ENCODE peak calls at places on chromosomes 3 and 15, in seven cellular contexts. N is stromal cell of bone marrow; P is activated CD8-positive, alpha-beta memory T cell treated with anti-CD3 and anti-CD28 coated beads, Interleukin-2, amount 10 ng/mL, durations not matched to agents 7 days and 5 days; J is astrocyte of the spinal cord; Q is endothelial cell; F is COR-L47; Y is CD8-positive, alpha-beta memory T cell. T is an unnamed sample.

GRCh38 chr3:13077431-13078157 is 4.4 kb upstream of the IQSEC1 start:
- DNase-seq in N (peak; percentile 25), P (no peak), Q (no peak), Y (no peak), F (peak; percentile 69), J (no peak), T (peak; percentile 85)

GRCh38 chr15:30882861-30883433 is 20.8 kb upstream of the FAN1 start:
- DNase-seq in N (no peak), P (peak; percentile 44), F (no peak), J (no peak), Y (no peak), Q (no peak), T (no peak)

GRCh38 chr3:177499779-177500423 is 302.6 kb upstream of the TBL1XR1 start:
- DNase-seq in Y (no peak), P (no peak), Q (no peak), N (no peak), J (no peak), F (no peak), T (no peak)

GRCh38 chr15:59501531-59502113 is 63.6 kb downstream of the FAM81A start:
- DNase-seq in N (peak; percentile 18), J (peak; percentile 47), Q (peak; percentile 68), P (peak; percentile 50), F (peak; percentile 35), Y (no peak), T (no peak)

GRCh38 chr3:10008588-10009344 is 17.5 kb upstream of the FANCD2 start:
- DNase-seq in J (peak; percentile 62), N (no peak), P (peak; percentile 85), Q (peak; percentile 82), F (peak; percentile 1), Y (peak; percentile 86), T (peak; percentile 37)

GRCh38 chr3:66747251-66747650 is 246.4 kb upstream of the LRIG1 start:
- DNase-seq in F (no peak), N (no peak), J (no peak), Y (no peak), Q (no peak), P (no peak), T (no peak)

GRCh38 chr3:107675233-107675900 is 152.6 kb downstream of the BBX start:
- DNase-seq in N (no peak), Y (no peak), F (no peak), P (no peak), J (no peak), Q (no peak), T (no peak)

GRCh38 chr15:81242778-81243177 is 46.1 kb downstream of the IL16 start:
- DNase-seq in Q (no peak), N (no peak), Y (no peak), J (no peak), P (no peak), F (no peak), T (no peak)

GRCh38 chr15:83653639-83654378 is at the start of gene ADAMTSL3:
- DNase-seq in Y (no peak), Q (peak; percentile 56), F (no peak), J (peak; percentile 11), P (no peak), N (peak; percentile 31), T (no peak)

GRCh38 chr15:44034334-44034733 is 160.7 kb downstream of the FRMD5 start:
- DNase-seq in Y (no peak), N (no peak), Q (no peak), F (no peak), J (no peak), P (no peak), T (no peak)

GRCh38 chr3:109926376-109926775 is 589.0 kb upstream of the DPPA4 start:
- DNase-seq in P (no peak), F (no peak), J (no peak), Y (no peak), Q (no peak), N (no peak), T (no peak)

GRCh38 chr3:136929984-136930671 is 27.7 kb upstream of the IL20RB start:
- DNase-seq in J (peak; percentile 15), N (peak; percentile 22), Q (no peak), Y (no peak), P (no peak), F (no peak), T (no peak)

GRCh38 chr15:32657198-32657886 is 15.8 kb downstream of the SCG5 start:
- DNase-seq in F (no peak), Q (no peak), Y (no peak), J (peak; percentile 19), P (no peak), N (no peak), T (no peak)

GRCh38 chr3:72187131-72187530 is 402.2 kb upstream of the PROK2 start:
- DNase-seq in J (no peak), N (no peak), F (no peak), Q (no peak), P (no peak), Y (no peak), T (no peak)

GRCh38 chr15:37112171-37112570 is 11.8 kb upstream of the MEIS2 start:
- DNase-seq in Y (no peak), P (no peak), N (no peak), F (no peak), J (no peak), Q (no peak), T (no peak)

GRCh38 chr15:49715213-49715612 is 94.4 kb downstream of the DTWD1 start:
- DNase-seq in P (no peak), N (no peak), F (no peak), Y (no peak), J (no peak), Q (no peak), T (no peak)

GRCh38 chr3:112807685-112808084 is 39.0 kb downstream of the CD200R1L start:
- DNase-seq in N (no peak), F (no peak), P (no peak), Y (no peak), J (no peak), Q (no peak), T (no peak)

GRCh38 chr3:170703121-170703588 is 117.3 kb upstream of the SLC7A14 start:
- DNase-seq in Q (no peak), N (peak; percentile 84), F (no peak), J (peak; percentile 89), Y (no peak), P (no peak), T (no peak)

GRCh38 chr3:197718904-197719303 is 17.8 kb downstream of the RUBCN start:
- DNase-seq in Q (no peak), Y (no peak), P (no peak), F (no peak), N (peak; percentile 45), J (peak; percentile 88), T (no peak)

GRCh38 chr15:36996121-36996520 is 104.2 kb downstream of the MEIS2 start:
- DNase-seq in N (no peak), Q (no peak), J (no peak), F (no peak), Y (no peak), P (no peak), T (no peak)

GRCh38 chr3:129919806-129920205 is 26.3 kb upstream of the TMCC1 start:
- DNase-seq in J (no peak), P (no peak), F (no peak), N (no peak), Q (no peak), Y (no peak), T (no peak)

GRCh38 chr3:111831840-111832239 is 27.2 kb upstream of the PHLDB2 start:
- DNase-seq in Y (no peak), Q (no peak), N (peak; percentile 28), J (peak; percentile 74), P (peak; percentile 73), F (no peak), T (no peak)

GRCh38 chr15:70091649-70092461 is 5.9 kb downstream of the TLE3 start:
- DNase-seq in F (peak; percentile 23), J (no peak), N (no peak), Q (no peak), P (peak; percentile 85), Y (peak; percentile 45), T (peak; percentile 65)

GRCh38 chr3:140546649-140547048 is 131.2 kb upstream of the TRIM42 start:
- DNase-seq in Q (no peak), F (peak; percentile 37), N (no peak), P (no peak), J (no peak), Y (no peak), T (peak; percentile 9)

GRCh38 chr15:98785408-98785795 is 137.1 kb downstream of the IGF1R start:
- DNase-seq in N (no peak), P (no peak), F (no peak), Q (no peak), Y (no peak), J (no peak), T (no peak)

GRCh38 chr3:54537506-54537905 is 390.4 kb downstream of the LRTM1 start:
- DNase-seq in Y (no peak), P (no peak), N (no peak), F (no peak), J (no peak), Q (no peak), T (no peak)

GRCh38 chr3:137524751-137525150 is 239.4 kb upstream of the SOX14 start:
- DNase-seq in F (no peak), N (no peak), P (no peak), Q (no peak), J (no peak), Y (no peak), T (no peak)

GRCh38 chr3:146189519-146190173 is 28.7 kb upstream of the PLOD2 start:
- DNase-seq in F (peak; percentile 55), Y (no peak), P (no peak), N (peak; percentile 49), J (peak; percentile 59), Q (peak; percentile 29), T (peak; percentile 10)

GRCh38 chr3:148333091-148333490 is 364.6 kb upstream of the AGTR1 start:
- DNase-seq in Q (no peak), P (no peak), F (peak; percentile 57), N (no peak), J (no peak), Y (no peak), T (no peak)

GRCh38 chr15:43505723-43506122 is 11.7 kb upstream of the MAP1A start:
- DNase-seq in F (no peak), N (no peak), Q (no peak), J (peak; percentile 70), Y (no peak), P (no peak), T (no peak)

GRCh38 chr3:23601020-23601822 is 204.5 kb upstream of the UBE2E1 start:
- DNase-seq in P (no peak), Q (no peak), F (no peak), J (peak; percentile 48), Y (no peak), N (no peak), T (no peak)

GRCh38 chr3:169607909-169608308 is 55.6 kb downstream of the MECOM start:
- DNase-seq in Y (no peak), J (no peak), F (no peak), P (no peak), N (no peak), Q (no peak), T (no peak)

GRCh38 chr15:72227192-72227586 is 3.8 kb downstream of the PKM start:
- DNase-seq in F (no peak), P (peak; percentile 72), Q (no peak), Y (peak; percentile 59), N (peak; percentile 70), J (peak; percentile 86), T (no peak)

GRCh38 chr15:66454143-66454542 is 43.4 kb downstream of the SNAPC5 start:
- DNase-seq in F (no peak), N (no peak), Y (no peak), Q (no peak), P (no peak), J (no peak), T (no peak)

T was measured in NCI-H1092.